ENCODE peak calls at places on chromosome 12, in nine cellular contexts. O, B, S, T, H, G, Z, L and K are unnamed samples.

GRCh38 chr12:80862606-80863005 is 75.1 kb downstream of the LIN7A start:
- DNase-seq in O (no peak), B (no peak), S (no peak), T (no peak), H (no peak), G (no peak), Z (no peak), L (peak), K (no peak)

GRCh38 chr12:29640589-29641345 is 143.0 kb downstream of the TMTC1 start:
- DNase-seq in O (no peak), B (no peak), S (no peak), T (no peak), H (peak), G (no peak), Z (no peak), L (peak), K (peak)

GRCh38 chr12:116370004-116370404 is 92.5 kb upstream of the MED13L start:
- DNase-seq in O (no peak), B (no peak), S (no peak), T (no peak), H (no peak), G (no peak), Z (no peak), L (peak), K (no peak)

GRCh38 chr12:120468271-120468845 is 1.2 kb downstream of the SRSF9 start:
- DNase-seq in O (no peak), B (peak), S (peak), T (peak), H (peak), G (no peak), Z (peak), L (peak), K (peak)

GRCh38 chr12:19712041-19712440 is 272.7 kb downstream of the AEBP2 start:
- DNase-seq in O (no peak), B (no peak), S (no peak), T (peak), H (no peak), G (no peak), Z (no peak), L (peak), K (no peak)

GRCh38 chr12:76670776-76671175 is 93.1 kb upstream of the ZDHHC17 start:
- DNase-seq in O (no peak), B (no peak), S (no peak), T (no peak), H (no peak), G (no peak), Z (no peak), L (peak), K (no peak)

GRCh38 chr12:130086248-130086647 is 76.0 kb upstream of the FZD10 start:
- DNase-seq in O (no peak), B (no peak), S (no peak), T (no peak), H (no peak), G (no peak), Z (no peak), L (no peak), K (no peak)

GRCh38 chr12:83823386-83824045 is 1089.1 kb downstream of the SLC6A15 start:
- DNase-seq in O (no peak), B (no peak), S (no peak), T (no peak), H (peak), G (no peak), Z (no peak), L (peak), K (no peak)

GRCh38 chr12:28958553-28959195 is 190.4 kb upstream of the FAR2 start:
- DNase-seq in O (no peak), B (no peak), S (no peak), T (no peak), H (no peak), G (no peak), Z (no peak), L (no peak), K (no peak)

GRCh38 chr12:77578471-77579262 is 252.0 kb upstream of the NAV3 start:
- DNase-seq in O (no peak), B (no peak), S (no peak), T (no peak), H (no peak), G (no peak), Z (no peak), L (peak), K (no peak)

GRCh38 chr12:65902504-65902903 is 78.2 kb downstream of the HMGA2 start:
- DNase-seq in O (no peak), B (no peak), S (no peak), T (no peak), H (no peak), G (no peak), Z (no peak), L (peak), K (no peak)

GRCh38 chr12:11697670-11698387 is 48.4 kb downstream of the ETV6 start:
- DNase-seq in O (no peak), B (no peak), S (no peak), T (peak), H (no peak), G (no peak), Z (no peak), L (no peak), K (no peak)

GRCh38 chr12:93879476-93880376 is 202.6 kb downstream of the CRADD start:
- DNase-seq in O (no peak), B (peak), S (no peak), T (no peak), H (no peak), G (peak), Z (no peak), L (peak), K (no peak)

GRCh38 chr12:64556231-64556630 is 54.1 kb upstream of the RASSF3 start:
- DNase-seq in O (no peak), B (no peak), S (no peak), T (no peak), H (no peak), G (no peak), Z (no peak), L (no peak), K (no peak)

GRCh38 chr12:10904686-10905085 is 4.7 kb downstream of the TAS2R13 start:
- DNase-seq in O (no peak), B (no peak), S (no peak), T (no peak), H (no peak), G (no peak), Z (no peak), L (no peak), K (no peak)

GRCh38 chr12:30599631-30600030 is 96.0 kb downstream of the IPO8 start:
- DNase-seq in O (no peak), B (no peak), S (no peak), T (no peak), H (no peak), G (no peak), Z (no peak), L (no peak), K (no peak)

GRCh38 chr12:73892181-73892580 is 645.5 kb upstream of the ATXN7L3B start:
- DNase-seq in O (no peak), B (no peak), S (no peak), T (no peak), H (no peak), G (no peak), Z (no peak), L (peak), K (no peak)

GRCh38 chr12:13183621-13184020 is 12.9 kb upstream of the EMP1 start:
- DNase-seq in O (no peak), B (no peak), S (no peak), T (no peak), H (no peak), G (no peak), Z (no peak), L (no peak), K (no peak)

GRCh38 chr12:96403870-96404269 is 3.6 kb upstream of the CDK17 start:
- DNase-seq in O (no peak), B (no peak), S (no peak), T (no peak), H (no peak), G (no peak), Z (no peak), L (no peak), K (no peak)

GRCh38 chr12:27284751-27285150 is 40.7 kb downstream of the STK38L start:
- DNase-seq in O (no peak), B (no peak), S (no peak), T (no peak), H (no peak), G (no peak), Z (no peak), L (peak), K (no peak)

GRCh38 chr12:68861890-68862289 is 53.9 kb downstream of the MDM2 start:
- DNase-seq in O (no peak), B (no peak), S (no peak), T (no peak), H (no peak), G (no peak), Z (no peak), L (no peak), K (no peak)

GRCh38 chr12:30884804-30885203 is 41.7 kb upstream of the TSPAN11 start:
- DNase-seq in O (no peak), B (no peak), S (no peak), T (no peak), H (no peak), G (no peak), Z (no peak), L (no peak), K (no peak)

GRCh38 chr12:124213606-124214347 is 81.1 kb upstream of the RFLNA start:
- DNase-seq in O (no peak), B (no peak), S (no peak), T (peak), H (no peak), G (no peak), Z (no peak), L (no peak), K (no peak)

GRCh38 chr12:104751594-104751993 is 206.5 kb downstream of the SLC41A2 start:
- DNase-seq in O (no peak), B (no peak), S (no peak), T (peak), H (no peak), G (no peak), Z (no peak), L (no peak), K (no peak)

GRCh38 chr12:102891756-102892155 is 25.3 kb downstream of the PAH start:
- DNase-seq in O (no peak), B (no peak), S (no peak), T (no peak), H (no peak), G (no peak), Z (no peak), L (no peak), K (no peak)

GRCh38 chr12:39805651-39806050 is 186.0 kb upstream of the ABCD2 start:
- DNase-seq in O (no peak), B (no peak), S (no peak), T (no peak), H (no peak), G (no peak), Z (no peak), L (no peak), K (no peak)

GRCh38 chr12:118746176-118746575 is 235.2 kb upstream of the SRRM4 start:
- DNase-seq in O (no peak), B (no peak), S (no peak), T (no peak), H (no peak), G (no peak), Z (no peak), L (no peak), K (no peak)

GRCh38 chr12:66959276-66959675 is 280.4 kb upstream of the GRIP1 start:
- DNase-seq in O (no peak), B (no peak), S (no peak), T (no peak), H (no peak), G (no peak), Z (no peak), L (no peak), K (no peak)

GRCh38 chr12:122001379-122002209 is 20.1 kb upstream of the BCL7A start:
- DNase-seq in O (peak), B (no peak), S (no peak), T (no peak), H (no peak), G (no peak), Z (no peak), L (no peak), K (no peak)

GRCh38 chr12:105480162-105480561 is 149.7 kb downstream of the C12orf75 start:
- DNase-seq in O (no peak), B (no peak), S (no peak), T (no peak), H (no peak), G (no peak), Z (no peak), L (peak), K (no peak)

GRCh38 chr12:18160901-18161300 is 70.9 kb upstream of the RERGL start:
- DNase-seq in O (no peak), B (no peak), S (no peak), T (no peak), H (no peak), G (no peak), Z (no peak), L (no peak), K (no peak)

GRCh38 chr12:57755454-57756372 is 810 bp downstream of the MARCHF9 start:
- DNase-seq in O (no peak), B (no peak), S (peak), T (no peak), H (peak), G (no peak), Z (peak), L (no peak), K (peak)

GRCh38 chr12:43848786-43849185 is 12.9 kb downstream of the TMEM117 start:
- DNase-seq in O (no peak), B (no peak), S (no peak), T (no peak), H (no peak), G (no peak), Z (no peak), L (no peak), K (no peak)

GRCh38 chr12:6936642-6937480 is 6.8 kb upstream of the RNU7-1 start:
- DNase-seq in O (no peak), B (no peak), S (peak), T (no peak), H (no peak), G (no peak), Z (peak), L (no peak), K (no peak)

GRCh38 chr12:12070674-12071661 is at the start of gene BCL2L14:
- DNase-seq in O (no peak), B (no peak), S (no peak), T (no peak), H (no peak), G (no peak), Z (no peak), L (peak), K (no peak)

GRCh38 chr12:47818701-47819543 is 781 bp downstream of the HDAC7 start:
- DNase-seq in O (no peak), B (peak), S (peak), T (peak), H (peak), G (no peak), Z (peak), L (peak), K (peak)

DNA sequence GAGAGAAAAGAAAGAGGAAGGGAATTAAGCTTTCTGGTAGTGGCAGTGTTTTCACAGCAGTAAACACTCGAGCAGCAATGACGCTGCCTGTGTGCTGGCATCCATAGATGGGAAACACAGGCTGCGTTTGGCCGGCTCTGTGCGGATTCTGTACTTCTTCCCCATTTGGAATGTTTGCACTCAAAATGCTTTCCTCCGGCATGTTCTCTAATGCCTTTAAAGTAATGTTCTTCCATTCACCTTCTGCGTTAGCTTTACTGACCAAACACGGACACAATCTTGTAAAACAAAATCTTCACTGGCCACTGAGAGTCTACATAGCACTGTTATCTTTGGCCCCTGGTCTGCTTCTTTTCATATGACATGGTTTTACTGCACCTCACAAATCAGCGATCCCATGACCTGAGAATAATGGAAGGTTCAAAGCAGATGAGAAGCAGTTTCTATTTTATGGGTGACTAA is 31.4 kb downstream of the DCP1B start:
- DNase-seq in O (no peak), B (no peak), S (no peak), T (peak), H (no peak), G (peak), Z (no peak), L (peak), K (no peak)
- H3K4me3 ChIP-seq in O (no peak), B (no peak), S (no peak), T (peak), H (no peak), G (peak), Z (no peak), L (peak), K (no peak)

GRCh38 chr12:53917126-53917525 is 21.5 kb upstream of the HOXC13 start:
- DNase-seq in O (no peak), B (no peak), S (no peak), T (no peak), H (no peak), G (no peak), Z (no peak), L (no peak), K (no peak)
- H3K27ac ChIP-seq in O (no peak), B (no peak), S (no peak), T (no peak), H (no peak), G (no peak), Z (no peak), L (no peak), K (no peak)

GRCh38 chr12:107571492-107571891 is 114.1 kb upstream of the PWP1 start:
- DNase-seq in O (no peak), B (no peak), S (no peak), T (no peak), H (no peak), G (no peak), Z (no peak), L (no peak), K (no peak)

GRCh38 chr12:107570721-107571120 is 114.9 kb upstream of the PWP1 start:
- DNase-seq in O (no peak), B (no peak), S (no peak), T (no peak), H (no peak), G (no peak), Z (no peak), L (no peak), K (peak)

GRCh38 chr12:107567871-107568619 is 117.6 kb upstream of the PWP1 start:
- DNase-seq in O (no peak), B (no peak), S (no peak), T (no peak), H (no peak), G (no peak), Z (no peak), L (no peak), K (no peak)

GRCh38 chr12:107565551-107565950 is 120.0 kb upstream of the PWP1 start:
- DNase-seq in O (no peak), B (no peak), S (no peak), T (no peak), H (no peak), G (no peak), Z (no peak), L (no peak), K (no peak)

GRCh38 chr12:107568718-107569117 is 116.9 kb upstream of the PWP1 start:
- DNase-seq in O (no peak), B (no peak), S (no peak), T (no peak), H (no peak), G (no peak), Z (no peak), L (no peak), K (no peak)
- H3K4me3 ChIP-seq in O (no peak), B (no peak), S (no peak), T (no peak), H (no peak), G (no peak), Z (no peak), L (no peak), K (no peak)

DNA sequence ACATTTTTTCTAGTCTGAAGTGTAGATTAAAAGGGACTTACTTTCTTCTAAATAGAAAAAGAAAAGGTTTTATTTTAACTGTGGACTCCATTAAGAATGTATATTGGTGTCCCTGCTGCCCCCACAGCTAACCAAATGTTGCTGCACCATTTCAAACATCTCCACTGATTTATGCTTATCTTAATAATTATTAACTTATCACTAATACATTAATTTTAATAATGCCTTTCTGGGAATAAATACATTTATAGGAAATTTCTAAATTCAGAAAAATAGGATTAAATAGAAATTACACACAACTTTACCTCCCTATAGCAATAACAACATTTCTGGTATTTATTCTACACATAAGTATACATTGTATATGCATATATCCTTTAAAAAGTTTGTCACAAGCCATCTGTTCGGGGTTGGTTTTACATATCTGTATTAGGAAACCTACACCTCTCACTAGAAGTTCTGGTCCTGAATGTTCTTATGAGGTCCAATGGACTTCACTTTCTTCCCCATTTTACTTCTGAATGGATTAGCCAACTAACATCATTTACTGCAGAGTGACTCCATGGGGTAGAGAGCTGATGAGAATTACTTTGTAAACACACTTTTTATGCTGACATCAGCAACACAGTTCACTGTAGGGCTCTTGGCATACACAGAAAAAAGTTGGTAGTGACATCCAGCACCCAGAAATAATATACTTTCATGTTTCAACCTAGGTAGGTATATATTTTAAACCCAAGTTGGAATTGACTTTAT is 9.4 kb upstream of the SELPLG start:
- DNase-seq in O (no peak), B (no peak), S (no peak), T (no peak), H (no peak), G (no peak), Z (no peak), L (no peak), K (no peak)
- H3K27ac ChIP-seq in O (no peak), B (no peak), S (peak), T (peak), H (no peak), G (peak), Z (no peak), L (no peak), K (peak)